ENCODE peak calls at places on chromosomes 13 and 19, in nine cellular contexts. T is AG04450; N is brain microvascular endothelial cell; R is keratinocyte; U is trophoblast cell; I is left lung; Z is effector memory CD4-positive, alpha-beta T cell; S is A549; Y is K562. C is an unnamed sample.

GRCh38 chr13:42063105-42063504 is 14.7 kb downstream of the DGKH start:
- DNase-seq in T (no peak), N (no peak), R (no peak), U (no peak), I (no peak), Z (no peak), S (no peak), Y (no peak), C (no peak)

GRCh38 chr19:43527860-43528622 is 1.0 kb upstream of the ETHE1 start:
- DNase-seq in T (no peak), N (no peak), R (no peak), U (no peak), I (no peak), Z (no peak), S (no peak), Y (no peak), C (no peak)

GRCh38 chr19:54100560-54100959 is at the start of gene OSCAR:
- DNase-seq in T (no peak), N (no peak), R (no peak), U (no peak), I (peak; percentile 83), Z (no peak), S (no peak), Y (no peak), C (no peak)

GRCh38 chr19:42253245-42254082 is 1.5 kb downstream of the ERF start:
- DNase-seq in T (no peak), N (no peak), R (no peak), U (peak; percentile 20), I (peak; percentile 92), Z (peak; percentile 35), S (peak; percentile 81), Y (peak; percentile 78), C (no peak)

GRCh38 chr19:6861683-6862286 is 25.6 kb upstream of the ADGRE1 start:
- DNase-seq in T (no peak), N (no peak), R (peak; percentile 21), U (peak; percentile 72), I (no peak), Z (peak; percentile 8), S (no peak), Y (no peak), C (no peak)

GRCh38 chr19:40420766-40421467 is 4.9 kb downstream of the SERTAD1 start:
- DNase-seq in T (peak; percentile 75), N (peak; percentile 67), R (no peak), U (peak; percentile 97), I (peak; percentile 98), Z (peak; percentile 43), S (peak; percentile 97), Y (peak; percentile 95), C (no peak)

GRCh38 chr13:99657848-99658265 is 156.6 kb downstream of the TM9SF2 start:
- DNase-seq in T (no peak), N (peak; percentile 35), R (no peak), U (no peak), I (peak; percentile 79), Z (no peak), S (peak; percentile 48), Y (no peak), C (no peak)

GRCh38 chr19:58042709-58043340 is 9.0 kb downstream of the ZSCAN1 start:
- DNase-seq in T (no peak), N (no peak), R (no peak), U (no peak), I (no peak), Z (no peak), S (no peak), Y (no peak), C (no peak)

GRCh38 chr19:13849991-13850909 is 26.7 kb upstream of the NANOS3 start:
- DNase-seq in T (no peak), N (peak; percentile 64), R (no peak), U (peak; percentile 71), I (peak; percentile 96), Z (peak; percentile 60), S (peak; percentile 83), Y (peak; percentile 92), C (no peak)

GRCh38 chr19:12481781-12482504 is 2.7 kb downstream of the ZNF709 start:
- DNase-seq in T (no peak), N (no peak), R (no peak), U (no peak), I (no peak), Z (no peak), S (no peak), Y (no peak), C (no peak)
- H3K27ac ChIP-seq in T (no peak overlapping the region), N (no peak overlapping the region), R (no peak overlapping the region), U (no peak overlapping the region), I (no peak overlapping the region), Z (no peak overlapping the region), S (no peak overlapping the region), Y (no peak overlapping the region), C (no peak overlapping the region)

DNA sequence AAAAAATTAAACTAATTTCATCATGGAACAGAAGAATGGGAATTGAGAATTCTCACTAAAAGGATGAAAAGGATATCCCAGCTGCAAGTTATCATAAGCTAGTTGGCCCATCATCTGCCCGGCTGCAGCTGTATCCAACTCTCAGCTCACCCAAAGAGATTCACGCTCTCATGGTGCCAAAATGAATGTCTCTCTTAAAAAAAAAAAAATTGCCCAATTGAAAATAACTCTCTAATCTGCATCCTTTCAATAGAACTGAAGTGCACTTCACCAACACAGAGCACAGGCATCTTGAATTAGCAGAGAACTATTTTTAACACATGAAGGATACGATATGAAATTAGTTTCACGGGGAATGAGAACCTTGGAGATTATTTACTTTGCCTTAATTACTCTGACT is 20.0 kb downstream of the ENOX1 start:
- DNase-seq in T (no peak), N (no peak), R (no peak), U (no peak), I (no peak), Z (no peak), S (no peak), Y (no peak), C (no peak)
- H3K27ac ChIP-seq in T (no peak overlapping the region), N (no peak overlapping the region), R (no peak overlapping the region), U (no peak overlapping the region), I (no peak overlapping the region), Z (no peak overlapping the region), S (no peak overlapping the region), Y (no peak overlapping the region), C (no peak overlapping the region)

GRCh38 chr19:5789886-5790572 is 934 bp downstream of the DUS3L start:
- DNase-seq in T (no peak), N (no peak), R (peak; percentile 50), U (no peak), I (no peak), Z (no peak), S (no peak), Y (no peak), C (peak; percentile 27)
- H3K27ac ChIP-seq in T (no peak overlapping the region), N (no peak overlapping the region), R (peak overlapping the region; percentile 97), U (no peak overlapping the region), I (no peak overlapping the region), Z (no peak overlapping the region), S (peak overlapping the region; percentile 100), Y (peak overlapping the region; percentile 100), C (peak overlapping the region; percentile 93)

DNA sequence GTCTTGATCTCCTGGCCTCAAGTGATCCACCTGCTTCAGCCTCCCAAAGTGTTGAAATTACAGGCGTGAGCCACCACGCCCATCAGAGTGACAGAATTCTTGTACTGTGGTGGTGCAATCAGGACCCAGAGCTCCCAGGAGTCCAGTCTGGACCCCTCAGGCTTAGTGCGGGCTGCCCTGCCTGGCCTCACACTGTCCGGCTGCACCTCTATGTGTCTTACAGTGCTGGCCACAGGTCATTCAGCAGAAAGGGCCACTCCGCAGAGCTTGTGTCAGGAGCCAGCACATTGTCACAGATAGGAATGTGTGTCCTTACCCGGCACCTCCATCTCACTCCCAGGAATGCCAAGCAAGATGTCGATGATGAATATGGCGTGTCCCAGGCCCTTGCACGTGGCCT is 49.2 kb downstream of the SMARCA4 start:
- DNase-seq in T (no peak), N (no peak), R (no peak), U (peak; percentile 99), I (no peak), Z (no peak), S (no peak), Y (no peak), C (no peak)
- H3K27ac ChIP-seq in T (no peak overlapping the region), N (no peak overlapping the region), R (no peak overlapping the region), U (no peak overlapping the region), I (no peak overlapping the region), Z (no peak overlapping the region), S (no peak overlapping the region), Y (no peak overlapping the region), C (no peak overlapping the region)

GRCh38 chr19:1621574-1621973 is 16.3 kb upstream of the UQCR11 start:
- DNase-seq in T (no peak), N (no peak), R (no peak), U (no peak), I (no peak), Z (no peak), S (no peak), Y (no peak), C (no peak)
- H3K27ac ChIP-seq in T (no peak overlapping the region), N (no peak overlapping the region), R (no peak overlapping the region), U (no peak overlapping the region), I (no peak overlapping the region), Z (no peak overlapping the region), S (no peak overlapping the region), Y (no peak overlapping the region), C (no peak overlapping the region)

GRCh38 chr13:97568850-97569249 is 134.9 kb downstream of the RAP2A start:
- DNase-seq in T (no peak), N (no peak), R (no peak), U (peak; percentile 84), I (no peak), Z (no peak), S (no peak), Y (no peak), C (no peak)
- H3K27ac ChIP-seq in T (no peak overlapping the region), N (no peak overlapping the region), R (no peak overlapping the region), U (no peak overlapping the region), I (no peak overlapping the region), Z (no peak overlapping the region), S (no peak overlapping the region), Y (no peak overlapping the region), C (peak overlapping the region; percentile 30)

DNA sequence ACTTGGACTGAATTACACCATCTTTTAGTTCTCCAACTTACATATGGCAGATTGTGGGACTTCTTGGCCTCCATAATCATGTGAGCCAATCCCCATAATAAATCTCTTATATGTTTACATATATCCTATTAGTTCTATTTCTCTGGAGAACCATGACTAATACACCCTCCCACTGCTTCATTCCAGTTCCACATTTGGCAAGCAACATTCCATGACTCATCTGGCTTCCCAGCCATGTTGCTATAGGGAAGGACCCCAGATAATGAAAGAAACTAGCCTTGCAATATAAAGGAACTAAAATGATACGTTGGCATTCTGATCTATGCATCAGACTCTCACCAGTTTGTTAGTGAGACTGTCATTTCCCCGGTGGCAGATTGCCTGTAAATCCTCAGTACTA is 10.9 kb upstream of the ACOD1 start:
- DNase-seq in T (peak; percentile 88), N (peak; percentile 96), R (peak; percentile 26), U (peak; percentile 66), I (no peak), Z (no peak), S (peak; percentile 35), Y (no peak), C (peak; percentile 78)
- H3K27ac ChIP-seq in T (peak overlapping the region; percentile 62), N (peak overlapping the region; percentile 78), R (peak overlapping the region; percentile 40), U (no peak overlapping the region), I (no peak overlapping the region), Z (no peak overlapping the region), S (no peak overlapping the region), Y (no peak overlapping the region), C (peak overlapping the region; percentile 66)

GRCh38 chr13:109357751-109358150 is 428.6 kb downstream of the IRS2 start:
- DNase-seq in T (peak; percentile 11), N (no peak), R (no peak), U (no peak), I (no peak), Z (no peak), S (no peak), Y (no peak), C (no peak)
- H3K27ac ChIP-seq in T (no peak overlapping the region), N (no peak overlapping the region), R (no peak overlapping the region), U (no peak overlapping the region), I (no peak overlapping the region), Z (no peak overlapping the region), S (no peak overlapping the region), Y (no peak overlapping the region), C (no peak overlapping the region)